ENCODE peak calls at places on chromosomes 5 and 9, in seven cellular contexts. W, H, Q, I, B, Y and C are unnamed samples.

GRCh38 chr5:2556375-2556966 is 195.0 kb downstream of the IRX2 start:
- DNase-seq in H (no peak), W (no peak), B (no peak), Y (no peak), I (no peak), Q (no peak), C (no peak)

GRCh38 chr9:15231788-15232635 is 75.0 kb downstream of the TTC39B start:
- DNase-seq in Y (peak), H (no peak), I (no peak), B (peak), W (no peak), Q (peak), C (peak)

GRCh38 chr5:13403351-13403750 is 541.1 kb downstream of the DNAH5 start:
- DNase-seq in B (no peak), I (no peak), W (no peak), Q (no peak), Y (no peak), H (no peak), C (no peak)

GRCh38 chr5:121273818-121274433 is 577.8 kb upstream of the FTMT start:
- DNase-seq in H (no peak), W (no peak), B (no peak), Y (peak), I (peak), Q (peak), C (peak)

GRCh38 chr5:125049721-125050357 is 303.4 kb upstream of the ZNF608 start:
- DNase-seq in W (no peak), I (no peak), Y (no peak), Q (no peak), B (no peak), H (no peak), C (peak)

GRCh38 chr9:110996436-110997224 is 41.6 kb downstream of the LPAR1 start:
- DNase-seq in W (no peak), Q (peak), B (no peak), Y (no peak), H (no peak), I (peak), C (no peak)

GRCh38 chr5:140557136-140557805 is at the start of gene SRA1:
- DNase-seq in Y (peak), I (peak), W (peak), B (peak), Q (peak), H (peak), C (peak)

GRCh38 chr9:116933251-116933650 is 246.1 kb downstream of the TRIM32 start:
- DNase-seq in Y (no peak), Q (no peak), I (no peak), H (no peak), W (no peak), B (peak), C (no peak)

GRCh38 chr5:151072234-151073025 is 8.4 kb downstream of the TNIP1 start:
- DNase-seq in Q (no peak), Y (no peak), H (no peak), W (no peak), B (no peak), I (peak), C (no peak)

GRCh38 chr9:33202018-33202417 is 34.9 kb upstream of the B4GALT1 start:
- DNase-seq in Q (no peak), B (no peak), H (no peak), W (no peak), I (no peak), Y (no peak), C (no peak)

GRCh38 chr9:14517154-14517906 is 175.9 kb downstream of the ZDHHC21 start:
- DNase-seq in I (no peak), Q (no peak), W (no peak), Y (no peak), B (peak), H (no peak), C (no peak)

GRCh38 chr9:98097836-98098235 is 21.2 kb downstream of the TRIM14 start:
- DNase-seq in W (peak), H (no peak), B (no peak), Y (no peak), Q (no peak), I (no peak), C (peak)

GRCh38 chr5:57598756-57599155 is 116.1 kb upstream of the ACTBL2 start:
- DNase-seq in B (no peak), W (no peak), I (no peak), Q (no peak), H (no peak), Y (no peak), C (no peak)

GRCh38 chr9:97363661-97364299 is 48.1 kb upstream of the TDRD7 start:
- DNase-seq in I (no peak), B (no peak), W (no peak), H (no peak), Y (no peak), Q (no peak), C (no peak)

GRCh38 chr5:60576425-60576824 is 123.5 kb downstream of the DEPDC1B start:
- DNase-seq in B (no peak), Y (no peak), Q (no peak), W (no peak), I (no peak), H (no peak), C (no peak)

GRCh38 chr9:123684393-123685149 is 245.4 kb downstream of the DENND1A start:
- DNase-seq in I (no peak), H (no peak), W (no peak), Y (no peak), B (no peak), Q (no peak), C (no peak)

GRCh38 chr9:4375424-4376195 is 75.7 kb upstream of the GLIS3 start:
- DNase-seq in H (no peak), Q (peak), I (no peak), Y (no peak), W (no peak), B (peak), C (peak)

GRCh38 chr5:116300016-116300601 is 215.3 kb downstream of the COMMD10 start:
- DNase-seq in H (no peak), Y (no peak), I (no peak), Q (no peak), B (no peak), W (no peak), C (no peak)

GRCh38 chr5:143695244-143695885 is 116.6 kb upstream of the HMHB1 start:
- DNase-seq in B (no peak), H (no peak), I (no peak), Y (no peak), Q (no peak), W (no peak), C (no peak)